ENCODE peak calls at places on chromosomes 4 and X, in ten cellular contexts. I is stomach, E is Peyer's patch, V is HCT116, Z is H54, S is sigmoid colon, F is uterus, G is upper lobe of left lung, C is lower leg skin, M is transverse colon. R is an unnamed sample.

GRCh38 chr4:1414831-1415680 is 8.8 kb upstream of the NKX1-1 start:
- DNase-seq in I (peak; percentile 21), E (peak; percentile 19), V (no peak), Z (no peak), S (peak; percentile 48), F (no peak), G (peak; percentile 66), C (peak; percentile 68), M (no peak), R (no peak)

GRCh38 chrX:108699368-108699767 is 37.0 kb downstream of the IRS4 start:
- DNase-seq in I (no peak), E (no peak), V (peak; percentile 16), Z (no peak), S (no peak), F (no peak), G (no peak), C (no peak), M (no peak), R (no peak)

GRCh38 chr4:164700471-164700870 is 53.5 kb upstream of the SMIM31 start:
- DNase-seq in I (no peak), E (peak; percentile 45), V (peak; percentile 56), Z (no peak), S (no peak), F (no peak), G (no peak), C (no peak), M (no peak), R (no peak)

GRCh38 chr4:168480991-168481588 is 798 bp upstream of the DDX60L start:
- DNase-seq in I (no peak), E (peak; percentile 49), V (peak; percentile 70), Z (peak; percentile 20), S (peak; percentile 65), F (peak; percentile 23), G (no peak), C (no peak), M (peak; percentile 19), R (no peak)

GRCh38 chr4:32417113-32417704 is 1697.0 kb downstream of the PCDH7 start:
- DNase-seq in I (no peak), E (no peak), V (no peak), Z (no peak), S (no peak), F (no peak), G (no peak), C (no peak), M (no peak), R (no peak)

GRCh38 chr4:128566688-128567087 is 242.8 kb upstream of the JADE1 start:
- DNase-seq in I (no peak), E (no peak), V (no peak), Z (no peak), S (no peak), F (no peak), G (no peak), C (no peak), M (no peak), R (no peak)

GRCh38 chr4:76426272-76426671 is 5.3 kb upstream of the CCDC158 start:
- DNase-seq in I (no peak), E (no peak), V (no peak), Z (no peak), S (no peak), F (no peak), G (no peak), C (no peak), M (no peak), R (no peak)

GRCh38 chrX:68823413-68824151 is 5.2 kb upstream of the EFNB1 start:
- DNase-seq in I (no peak), E (no peak), V (no peak), Z (no peak), S (no peak), F (no peak), G (no peak), C (peak; percentile 74), M (no peak), R (no peak)

GRCh38 chr4:105462610-105463009 is 11.3 kb downstream of the PPA2 start:
- DNase-seq in I (no peak), E (no peak), V (no peak), Z (no peak), S (no peak), F (no peak), G (no peak), C (no peak), M (no peak), R (no peak)

GRCh38 chrX:10618911-10619310 is 1.5 kb downstream of the MID1 start:
- DNase-seq in I (no peak), E (no peak), V (no peak), Z (no peak), S (no peak), F (no peak), G (no peak), C (no peak), M (no peak), R (no peak)

GRCh38 chr4:139243448-139244365 is 36.3 kb downstream of the MGARP start:
- DNase-seq in I (no peak), E (no peak), V (no peak), Z (peak; percentile 34), S (no peak), F (no peak), G (no peak), C (no peak), M (no peak), R (no peak)

DNA sequence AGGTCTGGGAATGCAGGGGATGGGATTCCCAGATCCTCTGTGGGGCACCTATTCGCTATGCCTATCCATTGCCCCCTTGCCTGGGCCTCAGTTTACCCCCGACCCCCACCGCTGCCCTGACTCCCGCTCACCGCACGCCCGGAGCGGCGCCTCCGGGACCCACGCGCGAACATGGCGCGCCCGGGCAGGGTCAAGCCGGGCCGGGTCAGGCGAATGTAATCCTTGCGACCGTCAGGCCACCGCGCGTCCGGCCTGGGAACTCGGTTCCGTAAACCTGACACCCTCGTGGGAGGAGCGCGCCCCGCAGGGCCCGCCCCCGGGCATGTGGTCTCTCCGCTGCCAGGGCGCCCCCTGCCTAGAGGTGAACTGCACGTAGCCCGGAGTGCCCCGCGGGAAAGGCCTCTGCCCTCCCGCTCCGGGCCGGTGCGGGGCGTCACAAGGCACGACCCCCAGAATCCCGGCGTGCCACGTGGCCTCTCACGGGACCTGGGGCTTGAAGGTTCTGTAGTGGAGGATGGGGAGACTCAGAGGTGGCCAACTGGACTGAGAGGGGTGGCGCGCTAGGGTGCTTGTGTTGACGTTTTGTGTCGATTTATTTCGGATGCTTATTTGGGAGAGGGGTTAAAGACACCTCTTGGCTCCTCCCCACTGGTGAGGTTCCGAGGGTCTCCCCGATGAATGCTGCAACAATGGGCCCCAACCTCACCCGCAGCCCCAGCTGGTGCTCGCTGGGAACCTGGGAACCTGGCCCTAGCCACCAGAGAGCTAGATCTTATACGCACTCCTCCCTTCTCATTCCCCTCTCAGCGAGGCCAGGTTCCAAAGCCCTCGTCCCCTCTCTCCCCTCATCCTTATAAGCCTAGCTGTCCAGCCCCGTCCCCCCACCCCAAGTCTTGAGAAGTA is at the start of gene PRICKLE3:
- DNase-seq in I (peak; percentile 86), E (peak; percentile 94), V (no peak), Z (no peak), S (peak; percentile 92), F (peak; percentile 79), G (peak; percentile 95), C (peak; percentile 95), M (peak; percentile 88), R (peak; percentile 88)
- TF ChIP-seq POLR2A in I (no peak), E (peak; percentile 61), V (no peak), Z (peak; percentile 25), S (peak; percentile 52), F (peak; percentile 72), G (no peak), C (no peak), M (peak; percentile 69), R (peak; percentile 68)

GRCh38 chrX:44422631-44423030 is 79.2 kb upstream of the EFHC2 start:
- DNase-seq in I (no peak), E (no peak), V (no peak), Z (no peak), S (no peak), F (no peak), G (no peak), C (no peak), M (no peak), R (no peak)
- TF ChIP-seq POLR2A in I (no peak), E (no peak), V (no peak), Z (no peak), S (no peak), F (no peak), G (no peak), C (no peak), M (no peak), R (no peak)

GRCh38 chr4:153344131-153345010 is at the start of gene MND1:
- DNase-seq in I (peak; percentile 79), E (peak; percentile 92), V (peak; percentile 68), Z (peak; percentile 61), S (peak; percentile 88), F (peak; percentile 80), G (peak; percentile 98), C (peak; percentile 96), M (peak; percentile 86), R (peak; percentile 91)
- TF ChIP-seq POLR2A in I (no peak), E (no peak), V (peak; percentile 1), Z (peak; percentile 82), S (no peak), F (no peak), G (no peak), C (no peak), M (no peak), R (no peak)

GRCh38 chr4:84579410-84579791 is 3.5 kb upstream of the CDS1 start:
- DNase-seq in I (no peak), E (no peak), V (no peak), Z (no peak), S (no peak), F (no peak), G (no peak), C (no peak), M (no peak), R (no peak)

GRCh38 chr4:84582988-84583870 is at the start of gene CDS1:
- DNase-seq in I (peak; percentile 77), E (peak; percentile 82), V (no peak), Z (no peak), S (no peak), F (peak; percentile 15), G (peak; percentile 91), C (peak; percentile 89), M (peak; percentile 84), R (peak; percentile 65)

GRCh38 chr4:84583871-84584373 is 995 bp downstream of the CDS1 start:
- DNase-seq in I (no peak), E (no peak), V (no peak), Z (no peak), S (no peak), F (no peak), G (no peak), C (no peak), M (no peak), R (no peak)

GRCh38 chr4:84585276-84585675 is 2.3 kb downstream of the CDS1 start:
- DNase-seq in I (no peak), E (no peak), V (no peak), Z (no peak), S (no peak), F (no peak), G (no peak), C (no peak), M (no peak), R (no peak)

DNA sequence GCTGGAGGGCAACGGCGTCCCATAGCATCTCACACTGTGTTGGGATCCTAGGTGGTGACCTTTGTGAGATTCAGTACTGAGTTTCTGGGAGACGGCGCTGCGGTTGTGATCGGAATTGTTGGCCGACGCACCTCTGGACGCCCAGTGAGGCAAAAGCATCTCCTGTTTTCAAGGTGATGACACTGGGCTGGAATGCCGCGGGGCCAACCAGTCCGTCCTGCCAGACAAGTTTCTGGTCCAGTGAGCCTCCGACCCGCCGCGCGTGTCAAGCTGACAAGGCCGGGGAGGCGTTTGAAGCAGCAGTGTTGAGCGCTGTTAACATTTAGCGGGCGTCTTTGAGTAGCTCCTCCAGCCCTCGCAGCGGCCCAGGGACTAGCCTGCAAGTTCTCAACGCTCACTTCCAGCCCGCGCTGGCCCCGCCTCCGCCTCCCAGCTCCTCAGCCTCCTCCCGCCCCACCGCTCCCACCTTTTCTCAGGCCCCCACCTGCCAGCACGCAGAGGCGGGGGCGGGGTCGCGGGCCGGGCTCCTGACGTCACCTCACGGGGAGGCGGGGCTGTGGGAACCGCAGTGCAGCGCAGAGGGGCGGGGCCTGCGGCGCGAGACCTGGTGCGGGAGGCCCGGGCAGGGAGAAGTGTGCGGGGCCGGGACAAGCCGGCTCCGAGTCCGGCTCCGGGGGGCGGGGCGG is 482 bp upstream of the CDS1 start:
- DNase-seq in I (peak; percentile 97), E (peak; percentile 97), V (peak; percentile 81), Z (no peak), S (peak; percentile 90), F (peak; percentile 90), G (peak; percentile 99), C (peak; percentile 98), M (peak; percentile 97), R (peak; percentile 89)
- TF ChIP-seq POLR2A in I (no peak), E (peak; percentile 81), V (no peak), Z (no peak), S (no peak), F (peak; percentile 51), G (no peak), C (no peak), M (peak; percentile 50), R (no peak)